ENCODE peak calls at places on chromosomes 11 and 22, in seven cellular contexts. V, E, A, N, K, U and X are unnamed samples.

GRCh38 chr11:72823105-72823804 is 9.0 kb downstream of the ATG16L2 start:
- DNase-seq in V (no peak), E (no peak), A (no peak), N (no peak), K (no peak), U (no peak), X (no peak)

GRCh38 chr11:45930951-45931563 is 8.6 kb downstream of the LARGE2 start:
- DNase-seq in V (no peak), E (no peak), A (no peak), N (no peak), K (no peak), U (no peak), X (no peak)

GRCh38 chr11:103609117-103610066 is 427.0 kb upstream of the DDI1 start:
- DNase-seq in V (peak), E (peak), A (no peak), N (no peak), K (no peak), U (peak), X (peak)

GRCh38 chr11:24521586-24521985 is 24.7 kb downstream of the LUZP2 start:
- DNase-seq in V (no peak), E (no peak), A (no peak), N (no peak), K (no peak), U (no peak), X (no peak)

GRCh38 chr22:19880786-19881569 is 26.3 kb upstream of the GNB1L start:
- DNase-seq in V (peak), E (peak), A (no peak), N (peak), K (peak), U (peak), X (peak)

GRCh38 chr11:1762537-1763302 is 1.0 kb downstream of the CTSD start:
- DNase-seq in V (no peak), E (no peak), A (no peak), N (peak), K (no peak), U (no peak), X (no peak)

GRCh38 chr11:120511116-120511803 is at the start of gene GRIK4:
- DNase-seq in V (no peak), E (peak), A (peak), N (peak), K (peak), U (peak), X (peak)

GRCh38 chr11:114078423-114078822 is 18.9 kb downstream of the ZBTB16 start:
- DNase-seq in V (no peak), E (no peak), A (no peak), N (no peak), K (no peak), U (no peak), X (no peak)

GRCh38 chr11:132658004-132658403 is 874.3 kb downstream of the OPCML start:
- DNase-seq in V (no peak), E (no peak), A (no peak), N (no peak), K (no peak), U (no peak), X (no peak)

GRCh38 chr11:28704801-28705200 is 596.6 kb downstream of the METTL15 start:
- DNase-seq in V (no peak), E (no peak), A (no peak), N (no peak), K (no peak), U (no peak), X (no peak)

GRCh38 chr22:19590696-19591095 is 66.5 kb upstream of the CLDN5 start:
- DNase-seq in V (no peak), E (no peak), A (no peak), N (no peak), K (no peak), U (no peak), X (no peak)

GRCh38 chr11:45654242-45654641 is 11.2 kb downstream of the CHST1 start:
- DNase-seq in V (no peak), E (no peak), A (no peak), N (peak), K (no peak), U (peak), X (no peak)

GRCh38 chr11:114263510-114264170 is 32.6 kb upstream of the NNMT start:
- DNase-seq in V (no peak), E (no peak), A (no peak), N (no peak), K (no peak), U (no peak), X (no peak)

GRCh38 chr11:74417379-74417804 is 19.2 kb upstream of the PGM2L1 start:
- DNase-seq in V (no peak), E (no peak), A (no peak), N (no peak), K (no peak), U (no peak), X (no peak)

GRCh38 chr11:69272961-69273461 is 20.9 kb upstream of the MYEOV start:
- DNase-seq in V (no peak), E (no peak), A (no peak), N (no peak), K (no peak), U (no peak), X (no peak)

GRCh38 chr11:120404495-120404894 is 68.3 kb downstream of the ARHGEF12 start:
- DNase-seq in V (no peak), E (no peak), A (no peak), N (no peak), K (no peak), U (peak), X (no peak)

GRCh38 chr22:42353883-42354727 is 78.1 kb downstream of the NFAM1 start:
- DNase-seq in V (no peak), E (peak), A (no peak), N (no peak), K (no peak), U (peak), X (no peak)

GRCh38 chr22:30733081-30733680 is 38.5 kb downstream of the OSBP2 start:
- DNase-seq in V (no peak), E (peak), A (no peak), N (no peak), K (no peak), U (no peak), X (no peak)

GRCh38 chr11:1479678-1480118 is 6.9 kb downstream of the MOB2 start:
- DNase-seq in V (no peak), E (no peak), A (no peak), N (peak), K (no peak), U (no peak), X (no peak)